ENCODE peak calls at places on chromosomes 5 and 9, in eight cellular contexts. S is breast epithelium; N is fibroblast of villous mesenchyme; R is mucosa of descending colon; B is astrocyte of the spinal cord; O is dorsolateral prefrontal cortex; E is psoas muscle; M is naive thymus-derived CD4-positive, alpha-beta T cell. K is an unnamed sample.

GRCh38 chr9:106885451-106885850 is 22.5 kb downstream of the ZNF462 start:
- DNase-seq in M (no peak), N (peak; percentile 77), R (no peak), O (no peak), E (no peak), S (no peak), B (peak; percentile 78), K (no peak)

GRCh38 chr9:136686794-136687711 is at the start of gene AGPAT2:
- DNase-seq in E (peak; percentile 86), B (peak; percentile 29), N (peak; percentile 60), O (peak; percentile 37), S (peak; percentile 55), M (peak; percentile 35), R (peak; percentile 91), K (peak; percentile 95)

GRCh38 chr5:147479431-147479830 is 30.4 kb downstream of the DPYSL3 start:
- DNase-seq in O (no peak), M (no peak), B (no peak), R (no peak), E (no peak), N (peak; percentile 82), S (no peak), K (no peak)

GRCh38 chr9:136310273-136311030 is 6.6 kb upstream of the CCDC187 start:
- DNase-seq in S (no peak), N (no peak), E (no peak), M (no peak), B (no peak), O (no peak), R (no peak), K (no peak)

GRCh38 chr9:134055981-134056461 is 11.8 kb downstream of the BRD3 start:
- DNase-seq in M (no peak), B (peak; percentile 79), S (peak; percentile 72), E (peak; percentile 90), R (peak; percentile 76), O (peak; percentile 64), N (peak; percentile 47), K (peak; percentile 90)

GRCh38 chr9:68802525-68803015 is 97.5 kb downstream of the PIP5K1B start:
- DNase-seq in B (no peak), S (no peak), N (no peak), O (no peak), R (no peak), E (no peak), M (no peak), K (no peak)

GRCh38 chr5:146599261-146599660 is 83.3 kb upstream of the GPR151 start:
- DNase-seq in N (no peak), R (no peak), E (no peak), B (no peak), M (no peak), S (no peak), O (no peak), K (no peak)

GRCh38 chr9:127218818-127219217 is 45.8 kb upstream of the GARNL3 start:
- DNase-seq in N (no peak), M (no peak), B (no peak), S (no peak), R (no peak), O (no peak), E (no peak), K (no peak)

GRCh38 chr9:25935188-25935587 is 256.9 kb upstream of the TUSC1 start:
- DNase-seq in B (no peak), N (no peak), M (no peak), O (no peak), R (no peak), S (no peak), E (no peak), K (no peak)

GRCh38 chr9:37333288-37333687 is 89.2 kb upstream of the GRHPR start:
- DNase-seq in N (peak; percentile 36), M (no peak), O (no peak), R (no peak), E (no peak), S (no peak), B (no peak), K (no peak)

GRCh38 chr5:39076757-39077475 is 2.7 kb upstream of the RICTOR start:
- DNase-seq in S (no peak), M (no peak), N (peak; percentile 55), R (no peak), O (no peak), E (no peak), B (peak; percentile 36), K (no peak)

GRCh38 chr5:167576928-167577327 is 714.5 kb upstream of the WWC1 start:
- DNase-seq in E (no peak), M (no peak), O (no peak), B (no peak), R (no peak), S (no peak), N (no peak), K (no peak)

GRCh38 chr5:167573274-167574127 is 717.9 kb upstream of the WWC1 start:
- DNase-seq in B (peak; percentile 78), E (no peak), M (no peak), O (no peak), R (no peak), N (peak; percentile 31), S (no peak), K (no peak)

GRCh38 chr5:167576126-167576525 is 715.3 kb upstream of the WWC1 start:
- DNase-seq in N (no peak), S (no peak), B (peak; percentile 24), M (no peak), R (no peak), E (no peak), O (no peak), K (no peak)

GRCh38 chr5:167571824-167572223 is 719.6 kb upstream of the WWC1 start:
- DNase-seq in N (no peak), S (no peak), R (no peak), B (no peak), M (no peak), O (no peak), E (no peak), K (no peak)

GRCh38 chr5:167574381-167574780 is 717.1 kb upstream of the WWC1 start:
- DNase-seq in E (no peak), B (no peak), M (no peak), S (no peak), O (no peak), R (no peak), N (no peak), K (no peak)
- H3K4me3 ChIP-seq in E (no peak overlapping the region), B (peak overlapping the region; percentile 56), M (no peak overlapping the region), S (no peak overlapping the region), O (peak overlapping the region; percentile 55), R (no peak overlapping the region), N (no peak overlapping the region), K (no peak overlapping the region)

GRCh38 chr9:110669439-110669838 is 848 bp downstream of the MUSK start:
- DNase-seq in O (no peak), N (no peak), S (no peak), R (no peak), M (no peak), E (no peak), B (no peak), K (no peak)
- H3K4me3 ChIP-seq in O (no peak overlapping the region), N (no peak overlapping the region), S (no peak overlapping the region), R (no peak overlapping the region), M (no peak overlapping the region), E (peak overlapping the region; percentile 37), B (no peak overlapping the region), K (no peak overlapping the region)

GRCh38 chr5:14204785-14205321 is 61.7 kb downstream of the TRIO start:
- DNase-seq in M (no peak), B (peak; percentile 89), E (peak; percentile 63), N (peak; percentile 93), R (peak; percentile 83), O (peak; percentile 39), S (peak; percentile 44), K (peak; percentile 73)

GRCh38 chr5:14202462-14202861 is 59.3 kb downstream of the TRIO start:
- DNase-seq in E (no peak), R (no peak), N (no peak), O (no peak), B (peak; percentile 89), M (no peak), S (no peak), K (no peak)

GRCh38 chr5:14206028-14206725 is 63.0 kb downstream of the TRIO start:
- DNase-seq in R (no peak), M (no peak), N (peak; percentile 66), B (peak; percentile 38), E (no peak), S (no peak), O (no peak), K (no peak)

GRCh38 chr5:14201325-14202061 is 58.4 kb downstream of the TRIO start:
- DNase-seq in O (no peak), M (no peak), N (peak; percentile 82), B (peak; percentile 82), S (no peak), E (no peak), R (no peak), K (no peak)

GRCh38 chr5:14204011-14204670 is 61.0 kb downstream of the TRIO start:
- DNase-seq in O (no peak), N (peak; percentile 61), M (no peak), R (no peak), E (no peak), S (no peak), B (no peak), K (no peak)
- H3K4me3 ChIP-seq in O (no peak overlapping the region), N (no peak overlapping the region), M (no peak overlapping the region), R (no peak overlapping the region), E (no peak overlapping the region), S (no peak overlapping the region), B (no peak overlapping the region), K (no peak overlapping the region)

DNA sequence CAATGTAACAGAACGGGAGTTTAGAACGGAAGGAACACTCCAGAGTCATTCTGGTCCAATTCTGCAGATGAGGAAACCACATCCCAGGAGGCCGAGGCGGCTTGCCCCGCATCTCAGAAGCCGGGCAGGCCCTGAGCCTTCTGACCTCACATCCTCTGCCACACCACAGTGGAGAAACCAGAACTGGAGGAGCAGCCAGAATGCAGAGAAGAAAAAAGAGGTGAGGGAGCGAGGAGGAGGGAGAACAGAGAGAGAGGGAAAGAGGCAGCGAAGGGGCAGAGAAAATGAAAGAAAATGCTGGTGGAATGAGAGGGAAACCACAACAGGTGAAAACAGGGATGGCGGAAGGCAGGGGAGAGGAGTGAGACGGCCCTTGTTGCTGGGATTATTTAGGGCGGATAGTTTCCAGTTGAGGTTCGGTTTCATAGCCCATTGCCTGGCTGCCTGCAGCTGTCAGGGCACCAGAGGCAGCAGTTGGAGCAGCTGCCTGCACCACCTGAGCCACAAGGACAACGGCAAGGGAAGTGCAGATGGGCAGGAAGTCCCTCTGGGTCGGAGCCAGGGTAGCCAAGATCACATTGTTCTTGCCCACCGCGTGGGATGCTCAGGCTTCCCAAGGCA is at the start of gene HMHB1:
- DNase-seq in O (no peak), E (no peak), N (no peak), S (no peak), M (no peak), B (no peak), R (no peak), K (no peak)
- H3K4me3 ChIP-seq in O (no peak within 1 kb of the TSS), E (no peak within 1 kb of the TSS), N (no peak within 1 kb of the TSS), S (no peak within 1 kb of the TSS), M (no peak within 1 kb of the TSS), B (no peak within 1 kb of the TSS), R (no peak within 1 kb of the TSS), K (no peak within 1 kb of the TSS)

K was measured in left lung.